ENCODE peak calls at places on chromosomes 11 and 22, in four cellular contexts. H is K562, F is A549, V is WTC11. S is an unnamed sample.
A peak's percentile ranks its signal among the peaks of the same experiment; 100 is the strongest.

GRCh38 chr22:39021552-39022250 is 774 bp downstream of the APOBEC3D start:
- DNase-seq in V (no peak), F (no peak), H (peak; percentile 23), S (no peak)

GRCh38 chr22:49966041-49966715 is 5.6 kb downstream of the PIM3 start:
- DNase-seq in H (no peak), V (no peak), F (no peak), S (no peak)

GRCh38 chr11:127106142-127106541 is 105.6 kb upstream of the KIRREL3 start:
- DNase-seq in H (no peak), F (no peak), V (no peak), S (no peak)

GRCh38 chr22:40241200-40241763 is 63.6 kb downstream of the TNRC6B start:
- DNase-seq in F (no peak), V (no peak), H (no peak), S (no peak)

GRCh38 chr22:45638834-45639746 is 32.5 kb upstream of the ATXN10 start:
- DNase-seq in V (no peak), H (peak; percentile 75), F (peak; percentile 90), S (peak; percentile 57)

GRCh38 chr22:45262931-45263789 is 21.6 kb upstream of the UPK3A start:
- DNase-seq in V (no peak), H (no peak), F (no peak), S (no peak)

GRCh38 chr22:49943405-49943765 is 17.2 kb upstream of the PIM3 start:
- DNase-seq in F (no peak), H (no peak), V (no peak), S (no peak)

GRCh38 chr22:29567338-29567737 is 13.6 kb downstream of the NIPSNAP1 start:
- DNase-seq in F (no peak), V (no peak), H (no peak), S (no peak)

GRCh38 chr22:45887202-45888131 is 89.5 kb downstream of the WNT7B start:
- DNase-seq in V (peak; percentile 6), H (no peak), F (no peak), S (no peak)

GRCh38 chr22:46810856-46811786 is 48.7 kb downstream of the TBC1D22A start:
- DNase-seq in V (no peak), H (no peak), F (no peak), S (no peak)

GRCh38 chr11:105699203-105699602 is 89.3 kb downstream of the GRIA4 start:
- DNase-seq in H (no peak), F (no peak), V (no peak), S (no peak)

GRCh38 chr11:113283881-113284280 is 30.5 kb upstream of the TTC12 start:
- DNase-seq in V (no peak), H (no peak), F (no peak), S (peak; percentile 29)

GRCh38 chr11:11555228-11555627 is 66.6 kb downstream of the GALNT18 start:
- DNase-seq in V (no peak), F (no peak), H (no peak), S (no peak)

GRCh38 chr22:35435201-35435712 is 35.3 kb downstream of the MCM5 start:
- DNase-seq in V (no peak), H (no peak), F (no peak), S (no peak)

GRCh38 chr11:26753738-26754504 is 32.1 kb upstream of the SLC5A12 start:
- DNase-seq in H (peak; percentile 8), F (peak; percentile 21), V (peak; percentile 37), S (peak; percentile 56)

GRCh38 chr11:66653123-66653522 is 14.6 kb downstream of the RBM4 start:
- DNase-seq in F (no peak), V (no peak), H (peak; percentile 37), S (no peak)

GRCh38 chr11:85937838-85938237 is 82.7 kb downstream of the CCDC83 start:
- DNase-seq in H (no peak), F (no peak), V (no peak), S (no peak)

GRCh38 chr11:78039919-78040671 is 17.0 kb upstream of the KCTD14 start:
- DNase-seq in F (peak; percentile 64), H (peak; percentile 50), V (no peak), S (peak; percentile 67)

GRCh38 chr11:23413057-23413456 is 552.8 kb upstream of the CCDC179 start:
- DNase-seq in V (no peak), H (no peak), F (no peak), S (no peak)

GRCh38 chr22:16717699-16718558 is 107.3 kb downstream of the XKR3 start:
- DNase-seq in H (no peak), V (no peak), F (no peak), S (no peak)

GRCh38 chr11:132177106-132177505 is 806.7 kb downstream of the NTM start:
- DNase-seq in F (no peak), V (no peak), H (no peak), S (peak; percentile 9)
- TF ChIP-seq HMGXB4 in F (no peak), V (no peak), H (no peak), S (no peak)

GRCh38 chr11:69661413-69661715 is 13.8 kb downstream of the LTO1 start:
- DNase-seq in V (peak; percentile 3), F (no peak), H (no peak), S (no peak)

GRCh38 chr11:69663326-69663725 is 11.8 kb downstream of the LTO1 start:
- DNase-seq in F (no peak), V (no peak), H (no peak), S (no peak)

GRCh38 chr11:69664103-69664775 is 10.9 kb downstream of the LTO1 start:
- DNase-seq in H (no peak), F (no peak), V (no peak), S (no peak)

GRCh38 chr11:69662806-69663205 is 12.3 kb downstream of the LTO1 start:
- DNase-seq in H (no peak), F (no peak), V (peak; percentile 10), S (no peak)

DNA sequence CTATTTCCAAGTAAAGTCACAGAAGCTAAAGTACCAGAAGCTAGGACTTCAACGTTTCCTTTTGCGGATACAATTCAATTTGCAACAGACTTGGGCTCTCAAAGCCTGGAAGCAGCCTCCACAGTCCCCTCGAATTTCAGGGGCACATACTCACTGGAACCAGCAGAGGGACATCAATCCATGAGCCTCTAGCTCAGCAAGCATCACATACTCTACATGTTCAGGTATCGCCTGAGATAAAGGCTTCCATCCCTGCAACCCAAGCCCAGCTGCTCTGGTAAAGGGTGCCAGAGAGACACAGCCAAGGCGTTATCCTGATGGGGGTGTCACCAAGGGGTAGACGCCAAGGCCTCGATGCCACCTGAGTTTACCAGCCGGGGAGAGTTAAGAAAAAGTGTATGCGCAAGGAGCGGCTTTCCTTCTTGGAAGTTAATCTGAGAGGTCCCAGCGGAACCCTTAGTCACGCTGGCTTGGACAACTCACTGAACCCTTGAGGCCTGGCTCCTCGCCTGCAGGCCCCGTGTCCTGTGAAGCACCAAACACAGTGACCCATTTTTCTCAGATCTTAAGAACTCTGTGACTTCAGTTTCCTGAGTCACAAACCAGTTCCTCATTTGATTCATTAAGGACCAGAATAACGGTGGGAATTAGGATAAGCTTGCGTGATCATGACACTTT is 13.0 kb downstream of the LTO1 start:
- DNase-seq in H (no peak), V (peak; percentile 26), F (peak; percentile 55), S (no peak)
- TF ChIP-seq HMGXB4 in H (no peak), V (no peak), F (no peak), S (no peak)

DNA sequence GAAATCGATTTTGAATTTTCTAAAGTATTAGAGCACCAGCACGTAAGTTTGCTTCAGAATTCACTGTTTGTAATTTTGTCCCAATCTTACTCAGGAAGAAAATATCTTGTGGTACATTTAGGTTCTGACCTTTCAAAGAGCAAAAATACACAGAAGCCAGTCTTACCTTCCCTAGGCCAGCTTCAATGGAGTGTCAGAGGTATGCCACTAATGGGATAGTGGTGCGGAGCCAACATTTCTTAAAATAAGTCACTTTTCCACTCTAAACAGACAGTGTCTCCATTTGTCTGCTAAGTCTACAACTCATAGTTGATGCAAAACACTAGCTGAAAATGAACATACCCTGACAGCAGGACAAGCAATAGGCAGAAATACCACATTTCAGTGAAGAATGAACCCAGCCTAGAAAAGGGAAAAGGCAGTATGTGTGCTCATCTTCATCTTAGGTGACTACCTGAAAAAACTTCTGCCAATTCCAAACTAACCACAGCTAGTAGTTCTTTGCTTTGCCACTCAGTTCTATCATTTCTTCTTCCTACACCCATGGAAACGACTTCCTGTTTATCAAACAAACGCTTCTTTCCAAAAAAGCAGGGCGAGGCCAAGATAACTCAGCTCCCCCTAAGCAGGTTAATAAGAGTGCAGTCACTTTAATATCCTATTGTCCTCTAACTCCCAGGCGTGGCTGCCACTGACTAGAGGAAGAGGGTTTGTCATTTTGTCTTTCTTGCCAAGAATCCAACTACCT is 94.0 kb upstream of the APOA1 start:
- DNase-seq in F (no peak), V (no peak), H (no peak), S (no peak)
- TF ChIP-seq HMGXB4 in F (no peak), V (no peak), H (no peak), S (no peak)

GRCh38 chr11:115256326-115257197 is 247.7 kb downstream of the CADM1 start:
- DNase-seq in H (no peak), V (peak; percentile 22), F (no peak), S (no peak)
- TF ChIP-seq HMGXB4 in H (no peak), V (no peak), F (no peak), S (no peak)

DNA sequence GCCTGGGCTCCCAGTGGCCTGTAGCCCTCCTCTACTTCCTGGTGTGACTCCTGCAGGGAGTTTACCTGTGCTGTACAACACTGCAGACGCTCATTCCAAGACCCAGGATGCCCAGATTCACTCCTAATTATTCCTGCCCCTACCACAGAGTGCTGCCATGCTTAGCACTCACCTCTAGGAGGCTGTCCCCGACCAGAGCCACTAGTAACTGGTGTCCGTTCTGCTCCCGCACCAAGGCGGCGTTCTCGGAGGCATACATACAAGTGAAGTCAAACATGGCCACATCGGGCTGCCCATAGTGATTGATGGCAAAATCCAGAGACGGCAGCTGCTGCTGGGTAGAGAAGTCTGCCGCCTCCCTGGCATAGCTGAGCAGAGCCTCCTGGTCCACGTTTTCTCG is 122.3 kb upstream of the BID start:
- DNase-seq in V (peak; percentile 67), H (no peak), F (peak; percentile 44), S (no peak)
- TF ChIP-seq HMGXB4 in V (no peak), H (no peak), F (no peak), S (no peak)

GRCh38 chr22:44020981-44021380 is 3.1 kb upstream of the PARVB start:
- DNase-seq in H (peak; percentile 43), F (no peak), V (no peak), S (no peak)

GRCh38 chr22:44023404-44024287 is 456 bp upstream of the PARVB start:
- DNase-seq in F (no peak), H (peak; percentile 83), V (peak; percentile 43), S (no peak)

GRCh38 chr22:44018594-44018993 is 5.5 kb upstream of the PARVB start:
- DNase-seq in F (no peak), H (no peak), V (no peak), S (no peak)

GRCh38 chr22:44019416-44019815 is 4.7 kb upstream of the PARVB start:
- DNase-seq in F (no peak), V (no peak), H (no peak), S (no peak)

GRCh38 chr22:44019846-44020245 is 4.3 kb upstream of the PARVB start:
- DNase-seq in V (no peak), H (no peak), F (no peak), S (no peak)
- TF ChIP-seq HMGXB4 in V (no peak), H (no peak), F (no peak), S (no peak)

GRCh38 chr22:18968011-18968749 is 32.1 kb upstream of the PRODH start:
- DNase-seq in F (no peak), V (peak; percentile 70), H (peak; percentile 88), S (no peak)
- TF ChIP-seq HMGXB4 in F (no peak), V (no peak), H (peak; percentile 93), S (no peak)

S was measured in HepG2.